ENCODE peak calls at places on chromosome 22, in eight cellular contexts. D is uterus, J is heart left ventricle, W is tibial nerve, X is tibial artery, Y is adipocyte, Z is fibroblast of lung, O is PC-3. E is an unnamed sample. For H3K27me3, the result is how much of the 10 kb centered on the place peaks cover.

GRCh38 chr22:17562906-17563870 is at the start of gene SLC25A18:
- DNase-seq in D (peak), J (peak), W (no peak), X (peak), Y (no peak), Z (peak), O (no peak), E (no peak)

GRCh38 chr22:48555606-48556005 is 1272.1 kb downstream of the BRD1 start:
- DNase-seq in D (no peak), J (no peak), W (no peak), X (no peak), Y (no peak), Z (no peak), O (no peak), E (no peak)

GRCh38 chr22:17945851-17946690 is 78.3 kb downstream of the MICAL3 start:
- DNase-seq in D (no peak), J (no peak), W (no peak), X (no peak), Y (no peak), Z (no peak), O (no peak), E (no peak)

GRCh38 chr22:26615149-26615548 is 2.7 kb downstream of the CRYBB1 start:
- DNase-seq in D (no peak), J (no peak), W (no peak), X (no peak), Y (no peak), Z (no peak), O (no peak), E (no peak)

GRCh38 chr22:49212466-49212865 is 615.2 kb downstream of the BRD1 start:
- DNase-seq in D (peak), J (peak), W (no peak), X (peak), Y (no peak), Z (no peak), O (no peak), E (no peak)

GRCh38 chr22:32005453-32005852 is 37.6 kb upstream of the SLC5A1 start:
- DNase-seq in D (no peak), J (no peak), W (no peak), X (no peak), Y (peak), Z (peak), O (peak), E (no peak)

GRCh38 chr22:20267441-20268288 is 453 bp downstream of the RTN4R start:
- DNase-seq in D (no peak), J (no peak), W (no peak), X (no peak), Y (no peak), Z (no peak), O (peak), E (no peak)

GRCh38 chr22:17931400-17931825 is 92.9 kb downstream of the MICAL3 start:
- DNase-seq in D (no peak), J (peak), W (no peak), X (no peak), Y (peak), Z (no peak), O (peak), E (no peak)

GRCh38 chr22:23689414-23689813 is 1.4 kb upstream of the RGL4 start:
- DNase-seq in D (no peak), J (no peak), W (peak), X (no peak), Y (no peak), Z (no peak), O (no peak), E (no peak)

GRCh38 chr22:28917747-28918543 is 34.6 kb downstream of the ZNRF3 start:
- DNase-seq in D (no peak), J (peak), W (no peak), X (no peak), Y (no peak), Z (peak), O (no peak), E (no peak)

GRCh38 chr22:38250642-38251354 is 22.0 kb downstream of the TMEM184B start:
- DNase-seq in D (no peak), J (no peak), W (no peak), X (no peak), Y (no peak), Z (no peak), O (no peak), E (no peak)

GRCh38 chr22:50196256-50196655 is 4.6 kb upstream of the SELENOO start:
- DNase-seq in D (no peak), J (no peak), W (no peak), X (no peak), Y (no peak), Z (no peak), O (no peak), E (no peak)

GRCh38 chr22:47059701-47060161 is 297.3 kb downstream of the TBC1D22A start:
- DNase-seq in D (no peak), J (peak), W (no peak), X (no peak), Y (no peak), Z (peak), O (no peak), E (no peak)

GRCh38 chr22:50081426-50082196 is 3.6 kb downstream of the MLC1 start:
- DNase-seq in D (no peak), J (no peak), W (no peak), X (no peak), Y (no peak), Z (no peak), O (no peak), E (no peak)

GRCh38 chr22:31898911-31899310 is 45.4 kb upstream of the YWHAH start:
- DNase-seq in D (no peak), J (no peak), W (no peak), X (no peak), Y (no peak), Z (no peak), O (no peak), E (no peak)

GRCh38 chr22:49469896-49470740 is 357.6 kb downstream of the BRD1 start:
- DNase-seq in D (no peak), J (no peak), W (no peak), X (no peak), Y (no peak), Z (no peak), O (no peak), E (no peak)

GRCh38 chr22:50141462-50141861 is 29.1 kb upstream of the PANX2 start:
- DNase-seq in D (no peak), J (no peak), W (no peak), X (peak), Y (no peak), Z (no peak), O (no peak), E (no peak)

GRCh38 chr22:49958961-49959781 is 1.4 kb upstream of the PIM3 start:
- DNase-seq in D (no peak), J (peak), W (no peak), X (peak), Y (no peak), Z (no peak), O (no peak), E (no peak)

GRCh38 chr22:49373801-49374226 is 453.9 kb downstream of the BRD1 start:
- DNase-seq in D (no peak), J (no peak), W (no peak), X (peak), Y (no peak), Z (no peak), O (no peak), E (no peak)

GRCh38 chr22:49629024-49629570 is 198.6 kb downstream of the BRD1 start:
- DNase-seq in D (no peak), J (peak), W (no peak), X (no peak), Y (no peak), Z (no peak), O (no peak), E (no peak)

GRCh38 chr22:26404851-26405357 is 24.2 kb upstream of the ASPHD2 start:
- DNase-seq in D (no peak), J (no peak), W (no peak), X (no peak), Y (no peak), Z (peak), O (no peak), E (no peak)

GRCh38 chr22:42418811-42419243 is 13.4 kb downstream of the NFAM1 start:
- DNase-seq in D (no peak), J (no peak), W (no peak), X (no peak), Y (no peak), Z (no peak), O (no peak), E (no peak)

GRCh38 chr22:16963189-16963945 is 44.7 kb downstream of the GAB4 start:
- DNase-seq in D (no peak), J (no peak), W (no peak), X (no peak), Y (no peak), Z (no peak), O (no peak), E (no peak)

DNA sequence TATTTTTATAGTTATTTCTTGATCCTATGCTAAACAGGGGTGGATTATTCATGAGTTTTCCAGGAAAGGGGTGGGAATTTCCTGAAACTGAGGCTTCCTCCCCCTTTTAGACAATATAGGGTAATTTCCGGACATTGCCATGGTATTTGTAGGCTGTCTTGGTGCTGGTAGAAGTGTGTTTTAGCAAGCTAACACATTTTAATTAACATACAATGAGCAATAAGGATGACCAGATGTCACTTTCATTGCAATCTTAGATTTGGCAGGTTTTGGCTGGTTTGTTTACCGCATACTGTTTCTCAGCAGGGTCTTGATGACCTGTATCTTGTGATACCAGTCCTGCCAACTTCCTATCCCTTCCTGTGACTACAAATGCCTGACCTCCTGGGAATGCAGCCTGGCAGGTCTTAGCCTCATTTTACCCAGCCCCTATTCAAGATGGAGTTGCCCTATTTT is 992 bp upstream of the C1QTNF6 start:
- DNase-seq in D (no peak), J (peak), W (no peak), X (no peak), Y (no peak), Z (peak), O (peak), E (no peak)
- H3K4me3 ChIP-seq in D (no peak), J (no peak), W (peak), X (no peak), Y (no peak), Z (no peak), O (peak), E (peak)

DNA sequence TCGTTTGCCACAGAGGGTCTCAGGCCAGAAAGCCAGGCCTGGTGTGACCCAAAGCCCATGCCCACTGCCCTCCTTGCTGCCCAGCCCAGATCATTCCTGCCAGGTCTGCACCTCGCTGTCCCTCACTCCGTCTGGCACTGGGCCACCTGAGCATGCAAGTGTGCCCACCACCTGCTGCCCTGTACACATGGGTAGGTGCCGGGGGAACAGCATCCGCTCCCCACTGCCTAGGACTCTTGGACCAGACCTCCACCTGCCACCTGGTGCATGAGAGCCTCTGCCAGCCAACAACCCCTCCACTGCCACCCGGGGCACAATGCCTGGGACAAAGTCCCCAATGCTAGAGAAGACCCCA is 12.5 kb downstream of the MGAT3 start:
- DNase-seq in D (no peak), J (no peak), W (no peak), X (no peak), Y (no peak), Z (no peak), O (no peak), E (no peak)
- H3K27me3 ChIP-seq in D (under half), J (under half), W (under half), X (under half), Y (under half), Z (under half), O (under half), E (under half)

GRCh38 chr22:25113316-25113721 is 86.3 kb upstream of the CRYBB3 start:
- DNase-seq in D (no peak), J (no peak), W (no peak), X (no peak), Y (no peak), Z (no peak), O (no peak), E (no peak)
- H3K4me3 ChIP-seq in D (no peak), J (no peak), W (no peak), X (no peak), Y (no peak), Z (no peak), O (no peak), E (no peak)

GRCh38 chr22:39914584-39914983 is 13.7 kb downstream of the GRAP2 start:
- DNase-seq in D (no peak), J (no peak), W (no peak), X (no peak), Y (no peak), Z (no peak), O (no peak), E (no peak)
- H3K27me3 ChIP-seq in D (under half), J (half or more), W (under half), X (under half), Y (under half), Z (under half), O (half or more), E (under half)

DNA sequence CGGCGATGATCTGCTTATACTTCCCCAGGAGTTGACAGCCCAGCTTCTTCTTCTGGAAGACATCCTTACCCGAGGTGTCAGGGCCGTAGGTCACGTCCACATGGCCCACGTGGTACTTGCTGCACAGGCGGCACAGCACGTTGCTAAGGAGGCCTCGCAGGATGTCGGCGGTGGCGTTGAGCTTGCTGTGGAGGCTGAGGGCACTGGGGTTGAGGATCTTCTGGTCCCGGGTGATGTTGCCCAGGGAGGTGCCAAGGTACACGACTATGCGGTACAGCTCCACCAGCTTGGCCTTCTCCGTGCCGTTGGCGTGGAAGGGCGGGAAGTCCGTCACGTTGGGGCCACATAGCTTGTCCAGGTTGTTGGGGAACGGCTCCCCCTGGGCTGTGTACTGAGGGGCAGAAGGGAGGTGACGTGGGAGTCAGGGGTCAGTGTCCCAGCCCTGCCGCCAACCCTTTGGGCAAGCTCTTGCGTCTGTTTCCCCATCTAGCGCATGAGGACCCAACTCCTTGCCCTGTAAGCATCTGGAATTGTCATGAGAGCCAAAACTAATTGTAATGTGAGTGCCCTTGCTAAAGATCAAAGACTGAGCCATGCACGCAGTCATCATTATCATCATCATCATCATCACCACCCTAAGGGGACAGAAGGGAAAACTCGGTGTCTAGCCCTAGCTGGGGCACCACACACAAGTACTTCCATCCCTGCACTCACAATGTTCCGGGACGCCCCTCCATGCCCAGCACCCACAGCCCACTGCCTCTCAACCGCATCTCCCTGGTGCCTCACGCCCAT is 2.7 kb downstream of the LIF start:
- DNase-seq in D (no peak), J (no peak), W (no peak), X (no peak), Y (no peak), Z (no peak), O (no peak), E (no peak)
- H3K4me3 ChIP-seq in D (no peak), J (no peak), W (no peak), X (no peak), Y (no peak), Z (peak), O (no peak), E (no peak)

DNA sequence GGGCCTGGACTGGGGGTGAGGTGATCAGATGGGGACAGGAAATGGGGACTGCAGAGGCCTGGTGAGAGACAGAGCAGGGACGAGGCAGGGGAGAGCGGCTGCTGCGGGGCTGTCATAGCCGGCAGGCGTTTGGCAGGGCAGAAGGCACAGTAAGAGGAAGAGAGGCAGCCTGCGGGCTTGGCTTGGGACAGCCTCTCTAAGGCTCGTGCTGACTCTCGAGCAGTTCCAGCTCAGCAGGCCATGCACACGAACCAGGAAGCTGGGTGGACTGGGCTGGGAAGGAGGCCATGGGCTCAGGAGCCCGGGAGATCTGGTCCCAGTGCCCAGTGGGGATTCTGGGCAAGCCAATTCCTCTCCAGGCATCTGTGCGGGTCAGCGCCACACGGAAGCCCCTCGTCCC is 19.6 kb upstream of the EIF3D start:
- DNase-seq in D (no peak), J (peak), W (no peak), X (no peak), Y (no peak), Z (no peak), O (no peak), E (no peak)
- H3K27me3 ChIP-seq in D (under half), J (half or more), W (half or more), X (half or more), Y (under half), Z (under half), O (under half), E (under half)

GRCh38 chr22:44709881-44710400 is 7.9 kb downstream of the PRR5 start:
- DNase-seq in D (no peak), J (no peak), W (no peak), X (no peak), Y (no peak), Z (no peak), O (no peak), E (no peak)
- H3K4me3 ChIP-seq in D (no peak), J (no peak), W (no peak), X (no peak), Y (no peak), Z (no peak), O (no peak), E (no peak)

GRCh38 chr22:22598144-22598543 is 39.1 kb upstream of the PRAME start:
- DNase-seq in D (no peak), J (no peak), W (no peak), X (no peak), Y (no peak), Z (no peak), O (no peak), E (no peak)
- H3K27me3 ChIP-seq in D (under half), J (under half), W (under half), X (under half), Y (half or more), Z (under half), O (under half), E (under half)

GRCh38 chr22:19138217-19139000 is 6.0 kb downstream of the ESS2 start:
- DNase-seq in D (no peak), J (no peak), W (no peak), X (no peak), Y (no peak), Z (no peak), O (no peak), E (no peak)
- H3K4me3 ChIP-seq in D (no peak), J (no peak), W (no peak), X (no peak), Y (no peak), Z (no peak), O (no peak), E (no peak)

E was measured in CD4-positive, CD25-positive, alpha-beta regulatory T cell.